ENCODE peak calls at places on chromosomes 13 and 19, in five cellular contexts. One of them, this sample, is unnamed. For H3K9me3, the result is how much of the 10 kb centered on the place peaks cover.

GRCh38 chr19:43634877-43635560 is 4.6 kb downstream of the CADM4 start:
- DNase-seq in thoracic aorta: no peak
- DNase-seq in right lobe of liver: no peak
- DNase-seq in kidney: no peak
- DNase-seq in body of pancreas: no peak
- DNase-seq in this sample: no peak

GRCh38 chr19:13843104-13843921 is 33.6 kb upstream of the NANOS3 start:
- DNase-seq in right lobe of liver: peak
- DNase-seq in kidney: peak
- DNase-seq in thoracic aorta: no peak
- DNase-seq in body of pancreas: peak
- DNase-seq in this sample: no peak

GRCh38 chr19:39083983-39084731 is at the start of gene ACP7:
- DNase-seq in thoracic aorta: no peak
- DNase-seq in kidney: peak
- DNase-seq in right lobe of liver: no peak
- DNase-seq in body of pancreas: no peak
- DNase-seq in this sample: no peak

GRCh38 chr13:45396548-45397095 is 21.6 kb downstream of the SLC25A30 start:
- DNase-seq in thoracic aorta: no peak
- DNase-seq in right lobe of liver: no peak
- DNase-seq in kidney: no peak
- DNase-seq in body of pancreas: no peak
- DNase-seq in this sample: no peak

GRCh38 chr19:1363599-1363998 is 20.1 kb upstream of the NDUFS7 start:
- DNase-seq in body of pancreas: no peak
- DNase-seq in kidney: no peak
- DNase-seq in thoracic aorta: no peak
- DNase-seq in right lobe of liver: no peak
- DNase-seq in this sample: no peak

GRCh38 chr19:37931941-37932655 is 25.1 kb downstream of the SIPA1L3 start:
- DNase-seq in body of pancreas: peak
- DNase-seq in thoracic aorta: peak
- DNase-seq in right lobe of liver: peak
- DNase-seq in kidney: peak
- DNase-seq in this sample: no peak

GRCh38 chr19:39502640-39503417 is 4.1 kb downstream of the DLL3 start:
- DNase-seq in kidney: peak
- DNase-seq in right lobe of liver: peak
- DNase-seq in thoracic aorta: no peak
- DNase-seq in body of pancreas: peak
- DNase-seq in this sample: peak

GRCh38 chr19:22144394-22144793 is 52.4 kb downstream of the ZNF676 start:
- DNase-seq in body of pancreas: no peak
- DNase-seq in right lobe of liver: no peak
- DNase-seq in thoracic aorta: no peak
- DNase-seq in kidney: no peak
- DNase-seq in this sample: no peak

GRCh38 chr19:35718345-35719041 is 690 bp downstream of the KMT2B start:
- DNase-seq in right lobe of liver: peak
- DNase-seq in kidney: peak
- DNase-seq in thoracic aorta: no peak
- DNase-seq in body of pancreas: peak
- DNase-seq in this sample: no peak

GRCh38 chr13:70941454-70941853 is 833.2 kb upstream of the KLHL1 start:
- DNase-seq in body of pancreas: no peak
- DNase-seq in thoracic aorta: no peak
- DNase-seq in kidney: no peak
- DNase-seq in right lobe of liver: no peak
- DNase-seq in this sample: no peak

GRCh38 chr19:3968556-3969434 is 2.1 kb downstream of the DAPK3 start:
- DNase-seq in right lobe of liver: peak
- DNase-seq in body of pancreas: peak
- DNase-seq in thoracic aorta: peak
- DNase-seq in kidney: peak
- DNase-seq in this sample: no peak

GRCh38 chr13:27226991-27227390 is 24.4 kb upstream of the RPL21 start:
- DNase-seq in right lobe of liver: no peak
- DNase-seq in thoracic aorta: no peak
- DNase-seq in body of pancreas: no peak
- DNase-seq in kidney: no peak
- DNase-seq in this sample: no peak

GRCh38 chr13:26502826-26503225 is 54.7 kb upstream of the WASF3 start:
- DNase-seq in right lobe of liver: no peak
- DNase-seq in thoracic aorta: no peak
- DNase-seq in body of pancreas: no peak
- DNase-seq in kidney: no peak
- DNase-seq in this sample: no peak

GRCh38 chr19:29964171-29964570 is 22.1 kb downstream of the URI1 start:
- DNase-seq in kidney: no peak
- DNase-seq in thoracic aorta: no peak
- DNase-seq in body of pancreas: no peak
- DNase-seq in right lobe of liver: no peak
- DNase-seq in this sample: no peak

GRCh38 chr19:16327501-16327900 is 2.9 kb downstream of the KLF2 start:
- DNase-seq in body of pancreas: no peak
- DNase-seq in kidney: no peak
- DNase-seq in right lobe of liver: no peak
- DNase-seq in thoracic aorta: no peak
- DNase-seq in this sample: no peak

GRCh38 chr13:75165543-75166230 is 316.3 kb downstream of the TBC1D4 start:
- DNase-seq in kidney: no peak
- DNase-seq in right lobe of liver: no peak
- DNase-seq in thoracic aorta: no peak
- DNase-seq in body of pancreas: no peak
- DNase-seq in this sample: no peak

GRCh38 chr13:73278186-73278585 is 219.4 kb downstream of the KLF5 start:
- DNase-seq in kidney: no peak
- DNase-seq in right lobe of liver: no peak
- DNase-seq in thoracic aorta: no peak
- DNase-seq in body of pancreas: no peak
- DNase-seq in this sample: no peak

GRCh38 chr19:48319647-48320537 is 5.5 kb upstream of the EMP3 start:
- DNase-seq in right lobe of liver: peak
- DNase-seq in kidney: peak
- DNase-seq in thoracic aorta: peak
- DNase-seq in body of pancreas: peak
- DNase-seq in this sample: peak

GRCh38 chr13:52686381-52686780 is 33.7 kb downstream of the SUGT1 start:
- DNase-seq in kidney: no peak
- DNase-seq in body of pancreas: no peak
- DNase-seq in right lobe of liver: no peak
- DNase-seq in thoracic aorta: no peak
- DNase-seq in this sample: no peak

GRCh38 chr13:49093376-49093775 is 117.7 kb downstream of the FNDC3A start:
- DNase-seq in kidney: no peak
- DNase-seq in body of pancreas: no peak
- DNase-seq in right lobe of liver: no peak
- DNase-seq in thoracic aorta: no peak
- DNase-seq in this sample: no peak

GRCh38 chr13:99380402-99380801 is 73.2 kb upstream of the GPR183 start:
- DNase-seq in thoracic aorta: no peak
- DNase-seq in body of pancreas: no peak
- DNase-seq in right lobe of liver: no peak
- DNase-seq in kidney: no peak
- DNase-seq in this sample: no peak

GRCh38 chr19:46718157-46718933 is 1.4 kb upstream of the PRKD2 start:
- DNase-seq in right lobe of liver: no peak
- DNase-seq in thoracic aorta: no peak
- DNase-seq in body of pancreas: no peak
- DNase-seq in kidney: no peak
- DNase-seq in this sample: peak

GRCh38 chr13:30963794-30964193 is 31.3 kb downstream of the TEX26 start:
- DNase-seq in thoracic aorta: no peak
- DNase-seq in kidney: no peak
- DNase-seq in body of pancreas: peak
- DNase-seq in right lobe of liver: no peak
- DNase-seq in this sample: no peak

GRCh38 chr19:30074741-30075460 is 132.9 kb downstream of the URI1 start:
- DNase-seq in body of pancreas: no peak
- DNase-seq in kidney: peak
- DNase-seq in right lobe of liver: no peak
- DNase-seq in thoracic aorta: no peak
- DNase-seq in this sample: no peak

GRCh38 chr13:109145631-109146030 is 516.2 kb downstream of the MYO16 start:
- DNase-seq in body of pancreas: peak
- DNase-seq in thoracic aorta: no peak
- DNase-seq in kidney: no peak
- DNase-seq in right lobe of liver: no peak
- DNase-seq in this sample: no peak

GRCh38 chr19:53883231-53883661 is 1.2 kb downstream of the PRKCG start:
- DNase-seq in thoracic aorta: no peak
- DNase-seq in kidney: no peak
- DNase-seq in right lobe of liver: no peak
- DNase-seq in body of pancreas: no peak
- DNase-seq in this sample: no peak

GRCh38 chr13:105050696-105051095 is 1484.8 kb downstream of the EFNB2 start:
- DNase-seq in right lobe of liver: no peak
- DNase-seq in kidney: no peak
- DNase-seq in thoracic aorta: no peak
- DNase-seq in body of pancreas: no peak
- DNase-seq in this sample: no peak

GRCh38 chr13:99993660-99994455 is 12.3 kb downstream of the ZIC2 start:
- DNase-seq in body of pancreas: no peak
- DNase-seq in thoracic aorta: no peak
- DNase-seq in kidney: no peak
- DNase-seq in right lobe of liver: no peak
- DNase-seq in this sample: no peak

GRCh38 chr13:62473190-62473943 is 1057.7 kb upstream of the PCDH20 start:
- DNase-seq in kidney: no peak
- DNase-seq in body of pancreas: no peak
- DNase-seq in right lobe of liver: no peak
- DNase-seq in thoracic aorta: no peak
- DNase-seq in this sample: no peak

GRCh38 chr13:55230570-55230908 is 1910.2 kb upstream of the PRR20A start:
- DNase-seq in body of pancreas: no peak
- DNase-seq in right lobe of liver: no peak
- DNase-seq in kidney: no peak
- DNase-seq in thoracic aorta: no peak
- DNase-seq in this sample: no peak

DNA sequence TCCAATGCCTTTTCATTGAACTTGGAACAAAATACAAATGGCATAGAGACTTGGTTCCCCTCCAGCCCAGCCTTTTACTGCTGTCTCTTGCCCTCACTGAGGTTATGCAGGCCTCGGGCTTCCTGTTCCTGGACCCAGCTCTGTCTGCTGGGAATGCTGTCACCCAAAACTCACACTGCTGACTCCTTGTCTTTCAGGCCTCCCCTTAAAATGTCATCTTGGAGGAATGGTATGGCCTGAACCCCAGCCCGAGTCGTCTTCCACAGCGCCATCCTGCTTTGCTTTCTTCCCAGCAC is 9.7 kb upstream of the ANKRD10 start:
- DNase-seq in kidney: no peak
- DNase-seq in body of pancreas: no peak
- DNase-seq in thoracic aorta: no peak
- DNase-seq in right lobe of liver: no peak
- DNase-seq in this sample: no peak
- H3K9me3 ChIP-seq in kidney: under half
- H3K9me3 ChIP-seq in body of pancreas: under half
- H3K9me3 ChIP-seq in thoracic aorta: under half
- H3K9me3 ChIP-seq in right lobe of liver: under half
- H3K9me3 ChIP-seq in this sample: under half

DNA sequence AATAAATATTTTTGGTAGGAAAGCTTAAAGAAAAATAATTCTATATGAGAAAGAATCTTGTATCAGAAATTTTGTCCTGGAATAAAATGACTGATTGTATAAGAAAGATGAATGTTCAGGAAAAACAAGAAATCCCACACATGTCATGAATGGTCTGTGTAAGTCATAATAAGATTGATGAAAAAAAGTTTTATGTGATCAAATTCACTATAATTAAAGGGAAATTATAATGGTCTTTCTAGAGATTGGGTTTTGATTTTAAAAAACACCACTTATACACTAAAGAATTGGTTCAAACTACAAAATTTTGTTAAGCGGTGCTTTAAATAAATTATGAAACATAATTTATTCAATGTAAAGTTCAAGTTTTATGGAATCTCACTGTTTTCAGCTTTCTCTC is 7.2 kb upstream of the ZNF841 start:
- DNase-seq in thoracic aorta: no peak
- DNase-seq in right lobe of liver: no peak
- DNase-seq in body of pancreas: no peak
- DNase-seq in kidney: no peak
- DNase-seq in this sample: no peak
- H3K9me3 ChIP-seq in thoracic aorta: under half
- H3K9me3 ChIP-seq in right lobe of liver: under half
- H3K9me3 ChIP-seq in body of pancreas: under half
- H3K9me3 ChIP-seq in kidney: under half
- H3K9me3 ChIP-seq in this sample: under half

GRCh38 chr19:27694361-27695055 is 1518.4 kb downstream of the UQCRFS1 start:
- DNase-seq in right lobe of liver: no peak
- DNase-seq in thoracic aorta: no peak
- DNase-seq in kidney: no peak
- DNase-seq in body of pancreas: no peak
- DNase-seq in this sample: no peak

GRCh38 chr19:27689734-27690241 is 1523.2 kb downstream of the UQCRFS1 start:
- DNase-seq in kidney: no peak
- DNase-seq in body of pancreas: no peak
- DNase-seq in thoracic aorta: no peak
- DNase-seq in right lobe of liver: no peak
- DNase-seq in this sample: no peak

GRCh38 chr19:27691991-27692390 is 1521.0 kb downstream of the UQCRFS1 start:
- DNase-seq in thoracic aorta: no peak
- DNase-seq in right lobe of liver: no peak
- DNase-seq in body of pancreas: no peak
- DNase-seq in kidney: no peak
- DNase-seq in this sample: no peak
- H3K9me3 ChIP-seq in thoracic aorta: under half
- H3K9me3 ChIP-seq in right lobe of liver: under half
- H3K9me3 ChIP-seq in body of pancreas: under half
- H3K9me3 ChIP-seq in kidney: under half
- H3K9me3 ChIP-seq in this sample: under half

GRCh38 chr19:7152568-7152967 is 83.1 kb downstream of the ZNF557 start:
- DNase-seq in body of pancreas: no peak
- DNase-seq in thoracic aorta: no peak
- DNase-seq in kidney: no peak
- DNase-seq in right lobe of liver: peak
- DNase-seq in this sample: no peak

GRCh38 chr19:7145494-7145893 is 76.0 kb downstream of the ZNF557 start:
- DNase-seq in kidney: no peak
- DNase-seq in body of pancreas: no peak
- DNase-seq in right lobe of liver: no peak
- DNase-seq in thoracic aorta: no peak
- DNase-seq in this sample: no peak

GRCh38 chr19:7153008-7153407 is 83.5 kb downstream of the ZNF557 start:
- DNase-seq in right lobe of liver: no peak
- DNase-seq in body of pancreas: no peak
- DNase-seq in thoracic aorta: no peak
- DNase-seq in kidney: no peak
- DNase-seq in this sample: no peak

GRCh38 chr19:7149956-7150705 is 80.6 kb downstream of the ZNF557 start:
- DNase-seq in body of pancreas: no peak
- DNase-seq in kidney: no peak
- DNase-seq in thoracic aorta: no peak
- DNase-seq in right lobe of liver: no peak
- DNase-seq in this sample: no peak
- H3K9me3 ChIP-seq in body of pancreas: under half
- H3K9me3 ChIP-seq in kidney: under half
- H3K9me3 ChIP-seq in thoracic aorta: under half
- H3K9me3 ChIP-seq in right lobe of liver: under half
- H3K9me3 ChIP-seq in this sample: under half

This sample was measured in effector memory CD4-positive, alpha-beta T cell.